ENCODE peak calls at places on chromosomes 7 and 10, in four cellular contexts. One of them, this sample, is unnamed. For H3K4me1, the result is how much of the 10 kb centered on the place peaks cover.

GRCh38 chr7:1480670-1481069 is 21.4 kb upstream of the MICALL2 start:
- DNase-seq in adipocyte: no peak
- DNase-seq in PC-3: no peak
- DNase-seq in ovary: no peak
- DNase-seq in this sample: no peak

GRCh38 chr7:76063525-76063924 is 15.6 kb downstream of the MDH2 start:
- DNase-seq in ovary: peak
- DNase-seq in PC-3: no peak
- DNase-seq in adipocyte: no peak
- DNase-seq in this sample: no peak

GRCh38 chr7:80186721-80187120 is 52.1 kb downstream of the GNAI1 start:
- DNase-seq in ovary: no peak
- DNase-seq in PC-3: no peak
- DNase-seq in adipocyte: no peak
- DNase-seq in this sample: no peak

GRCh38 chr7:111011500-111011899 is 79.4 kb upstream of the LRRN3 start:
- DNase-seq in ovary: no peak
- DNase-seq in adipocyte: no peak
- DNase-seq in PC-3: peak
- DNase-seq in this sample: no peak

GRCh38 chr7:28299556-28299955 is 112.8 kb upstream of the CREB5 start:
- DNase-seq in ovary: no peak
- DNase-seq in PC-3: peak
- DNase-seq in adipocyte: peak
- DNase-seq in this sample: no peak

GRCh38 chr7:18685961-18686360 is 190.4 kb downstream of the HDAC9 start:
- DNase-seq in ovary: no peak
- DNase-seq in PC-3: peak
- DNase-seq in adipocyte: peak
- DNase-seq in this sample: no peak

GRCh38 chr10:101444499-101444898 is 90.5 kb downstream of the BTRC start:
- DNase-seq in PC-3: no peak
- DNase-seq in ovary: no peak
- DNase-seq in adipocyte: no peak
- DNase-seq in this sample: no peak

GRCh38 chr10:117790177-117790576 is 247.6 kb downstream of the EMX2 start:
- DNase-seq in PC-3: no peak
- DNase-seq in adipocyte: no peak
- DNase-seq in ovary: no peak
- DNase-seq in this sample: no peak

GRCh38 chr7:35754741-35755140 is 46.1 kb upstream of the SEPTIN7 start:
- DNase-seq in PC-3: no peak
- DNase-seq in ovary: no peak
- DNase-seq in adipocyte: peak
- DNase-seq in this sample: no peak

GRCh38 chr7:147245274-147245673 is 1128.7 kb downstream of the CNTNAP2 start:
- DNase-seq in ovary: no peak
- DNase-seq in PC-3: peak
- DNase-seq in adipocyte: peak
- DNase-seq in this sample: no peak

GRCh38 chr10:87092861-87093460 is 1.7 kb downstream of the GLUD1 start:
- DNase-seq in ovary: no peak
- DNase-seq in PC-3: peak
- DNase-seq in adipocyte: peak
- DNase-seq in this sample: no peak

GRCh38 chr7:38223311-38223710 is 45.3 kb downstream of the STARD3NL start:
- DNase-seq in PC-3: no peak
- DNase-seq in ovary: no peak
- DNase-seq in adipocyte: no peak
- DNase-seq in this sample: no peak

GRCh38 chr7:47651355-47652317 is 69.7 kb upstream of the TNS3 start:
- DNase-seq in ovary: no peak
- DNase-seq in PC-3: peak
- DNase-seq in adipocyte: peak
- DNase-seq in this sample: no peak

GRCh38 chr10:8061274-8062211 is 7.1 kb downstream of the GATA3 start:
- DNase-seq in PC-3: no peak
- DNase-seq in ovary: no peak
- DNase-seq in adipocyte: no peak
- DNase-seq in this sample: no peak

GRCh38 chr10:116183733-116184447 is 89.1 kb downstream of the GFRA1 start:
- DNase-seq in ovary: no peak
- DNase-seq in PC-3: no peak
- DNase-seq in adipocyte: peak
- DNase-seq in this sample: no peak

GRCh38 chr7:55065511-55066229 is 46.9 kb downstream of the EGFR start:
- DNase-seq in PC-3: peak
- DNase-seq in ovary: no peak
- DNase-seq in adipocyte: peak
- DNase-seq in this sample: no peak

GRCh38 chr7:138699661-138700060 is 1.5 kb downstream of the SVOPL start:
- DNase-seq in ovary: no peak
- DNase-seq in adipocyte: no peak
- DNase-seq in PC-3: no peak
- DNase-seq in this sample: no peak

GRCh38 chr10:25493122-25493893 is 318.5 kb downstream of the GPR158 start:
- DNase-seq in adipocyte: no peak
- DNase-seq in PC-3: peak
- DNase-seq in ovary: no peak
- DNase-seq in this sample: no peak

GRCh38 chr10:30238836-30239235 is 110.2 kb downstream of the MTPAP start:
- DNase-seq in ovary: no peak
- DNase-seq in PC-3: no peak
- DNase-seq in adipocyte: no peak
- DNase-seq in this sample: no peak

GRCh38 chr7:31100870-31101269 is 48.8 kb downstream of the ADCYAP1R1 start:
- DNase-seq in ovary: no peak
- DNase-seq in PC-3: no peak
- DNase-seq in adipocyte: no peak
- DNase-seq in this sample: no peak

GRCh38 chr10:119113805-119114732 is 10.2 kb downstream of the DENND10 start:
- DNase-seq in adipocyte: peak
- DNase-seq in ovary: no peak
- DNase-seq in PC-3: peak
- DNase-seq in this sample: no peak

GRCh38 chr7:115603416-115603815 is 427.1 kb downstream of the TFEC start:
- DNase-seq in ovary: no peak
- DNase-seq in PC-3: no peak
- DNase-seq in adipocyte: no peak
- DNase-seq in this sample: no peak

GRCh38 chr10:84540617-84541288 is 212.4 kb downstream of the CCSER2 start:
- DNase-seq in adipocyte: peak
- DNase-seq in PC-3: peak
- DNase-seq in ovary: peak
- DNase-seq in this sample: no peak

GRCh38 chr10:87957702-87958101 is 94.3 kb downstream of the PTEN start:
- DNase-seq in adipocyte: no peak
- DNase-seq in ovary: no peak
- DNase-seq in PC-3: no peak
- DNase-seq in this sample: no peak

GRCh38 chr10:689433-690226 is at the start of gene DIP2C:
- DNase-seq in PC-3: peak
- DNase-seq in adipocyte: peak
- DNase-seq in ovary: peak
- DNase-seq in this sample: peak

GRCh38 chr10:127486355-127486754 is 62.8 kb upstream of the NPS start:
- DNase-seq in ovary: no peak
- DNase-seq in adipocyte: no peak
- DNase-seq in PC-3: no peak
- DNase-seq in this sample: no peak

GRCh38 chr7:4103352-4104091 is 578.6 kb upstream of the FOXK1 start:
- DNase-seq in adipocyte: peak
- DNase-seq in PC-3: peak
- DNase-seq in ovary: no peak
- DNase-seq in this sample: no peak

GRCh38 chr10:49497358-49497757 is 41.6 kb downstream of the ERCC6 start:
- DNase-seq in adipocyte: no peak
- DNase-seq in ovary: no peak
- DNase-seq in PC-3: no peak
- DNase-seq in this sample: no peak

GRCh38 chr7:29340691-29341090 is 146.1 kb downstream of the CHN2 start:
- DNase-seq in ovary: no peak
- DNase-seq in PC-3: no peak
- DNase-seq in adipocyte: no peak
- DNase-seq in this sample: no peak

GRCh38 chr7:128957613-128958012 is 19.9 kb downstream of the IRF5 start:
- DNase-seq in adipocyte: no peak
- DNase-seq in ovary: no peak
- DNase-seq in PC-3: no peak
- DNase-seq in this sample: no peak

GRCh38 chr7:25805027-25805687 is 346.8 kb upstream of the NFE2L3 start:
- DNase-seq in adipocyte: peak
- DNase-seq in ovary: no peak
- DNase-seq in PC-3: no peak
- DNase-seq in this sample: no peak

GRCh38 chr10:35447693-35448407 is 111.5 kb downstream of the CCNY start:
- DNase-seq in adipocyte: peak
- DNase-seq in ovary: no peak
- DNase-seq in PC-3: peak
- DNase-seq in this sample: no peak

GRCh38 chr10:80136134-80136571 is 3.6 kb downstream of the PLAC9 start:
- DNase-seq in PC-3: peak
- DNase-seq in ovary: peak
- DNase-seq in adipocyte: peak
- DNase-seq in this sample: peak

GRCh38 chr7:133975130-133975529 is 152.0 kb upstream of the LRGUK start:
- DNase-seq in adipocyte: peak
- DNase-seq in ovary: no peak
- DNase-seq in PC-3: no peak
- DNase-seq in this sample: no peak

GRCh38 chr10:100825946-100826660 is 80.7 kb downstream of the PAX2 start:
- DNase-seq in ovary: peak
- DNase-seq in PC-3: no peak
- DNase-seq in adipocyte: no peak
- DNase-seq in this sample: no peak

GRCh38 chr7:19989906-19990305 is 216.5 kb upstream of the TMEM196 start:
- DNase-seq in PC-3: no peak
- DNase-seq in adipocyte: no peak
- DNase-seq in ovary: no peak
- DNase-seq in this sample: no peak

GRCh38 chr7:86647340-86648094 is 3.8 kb downstream of the GRM3 start:
- DNase-seq in PC-3: no peak
- DNase-seq in adipocyte: no peak
- DNase-seq in ovary: no peak
- DNase-seq in this sample: no peak

GRCh38 chr7:92647652-92648051 is 57.5 kb upstream of the FAM133B start:
- DNase-seq in adipocyte: no peak
- DNase-seq in PC-3: no peak
- DNase-seq in ovary: no peak
- DNase-seq in this sample: no peak
- H3K4me1 ChIP-seq in adipocyte: under half
- H3K4me1 ChIP-seq in PC-3: under half
- H3K4me1 ChIP-seq in ovary: under half
- H3K4me1 ChIP-seq in this sample: under half

GRCh38 chr10:60978287-60979115 is 34.5 kb upstream of the RHOBTB1 start:
- DNase-seq in PC-3: peak
- DNase-seq in adipocyte: no peak
- DNase-seq in ovary: no peak
- DNase-seq in this sample: no peak
- H3K4me1 ChIP-seq in PC-3: half or more
- H3K4me1 ChIP-seq in adipocyte: under half
- H3K4me1 ChIP-seq in ovary: under half
- H3K4me1 ChIP-seq in this sample: under half

GRCh38 chr10:71247804-71248203 is 35.4 kb downstream of the UNC5B start:
- DNase-seq in PC-3: no peak
- DNase-seq in ovary: no peak
- DNase-seq in adipocyte: no peak
- DNase-seq in this sample: no peak

GRCh38 chr10:71246591-71247143 is 34.3 kb downstream of the UNC5B start:
- DNase-seq in ovary: no peak
- DNase-seq in adipocyte: peak
- DNase-seq in PC-3: peak
- DNase-seq in this sample: no peak

GRCh38 chr10:71244638-71245419 is 32.5 kb downstream of the UNC5B start:
- DNase-seq in adipocyte: peak
- DNase-seq in PC-3: no peak
- DNase-seq in ovary: peak
- DNase-seq in this sample: no peak

GRCh38 chr10:71245420-71246325 is 33.3 kb downstream of the UNC5B start:
- DNase-seq in PC-3: no peak
- DNase-seq in adipocyte: peak
- DNase-seq in ovary: no peak
- DNase-seq in this sample: no peak

DNA sequence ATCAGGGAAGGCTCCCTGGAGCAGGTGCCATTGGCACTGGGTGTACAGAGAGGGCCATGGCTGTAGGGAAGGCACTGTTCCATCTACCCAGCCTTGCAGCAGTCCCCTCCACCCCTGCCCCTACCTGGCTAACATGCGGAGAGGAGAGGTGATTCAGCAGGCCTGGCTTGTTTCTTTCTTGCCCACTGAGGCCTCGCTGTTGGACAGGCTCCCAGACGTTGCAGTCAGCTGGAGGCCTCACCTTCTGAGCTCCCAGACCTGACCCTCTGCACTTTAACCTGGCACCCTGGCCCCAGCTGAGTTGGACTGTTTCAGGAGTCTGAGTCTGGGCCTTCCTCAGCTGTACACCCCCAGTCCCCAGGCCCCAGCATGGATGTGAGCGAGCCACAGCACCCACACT is 34.9 kb downstream of the UNC5B start:
- DNase-seq in PC-3: no peak
- DNase-seq in ovary: no peak
- DNase-seq in adipocyte: no peak
- DNase-seq in this sample: no peak
- H3K4me1 ChIP-seq in PC-3: under half
- H3K4me1 ChIP-seq in ovary: under half
- H3K4me1 ChIP-seq in adipocyte: under half
- H3K4me1 ChIP-seq in this sample: under half

GRCh38 chr10:102670871-102671434 is 26.7 kb downstream of the TRIM8 start:
- DNase-seq in ovary: peak
- DNase-seq in PC-3: no peak
- DNase-seq in adipocyte: no peak
- DNase-seq in this sample: no peak
- H3K4me1 ChIP-seq in ovary: under half
- H3K4me1 ChIP-seq in PC-3: under half
- H3K4me1 ChIP-seq in adipocyte: under half
- H3K4me1 ChIP-seq in this sample: half or more

DNA sequence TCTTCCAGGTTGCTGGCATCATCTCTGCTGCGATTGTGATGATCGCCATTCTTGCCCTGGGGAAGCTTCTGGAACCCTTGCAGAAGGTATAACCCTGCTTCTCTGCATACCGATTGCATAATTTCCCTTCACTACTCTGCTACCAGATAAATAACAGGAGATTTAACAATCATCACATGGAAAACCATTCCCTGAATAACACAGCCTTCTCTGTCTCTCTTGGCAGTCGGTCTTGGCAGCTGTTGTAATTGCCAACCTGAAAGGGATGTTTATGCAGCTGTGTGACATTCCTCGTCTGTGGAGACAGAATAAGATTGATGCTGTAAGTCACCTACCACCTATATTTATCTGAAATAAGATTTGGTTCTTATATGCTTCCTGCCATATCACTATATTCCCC is 33.8 kb downstream of the SLC26A4 start:
- DNase-seq in PC-3: no peak
- DNase-seq in ovary: no peak
- DNase-seq in adipocyte: no peak
- DNase-seq in this sample: no peak
- H3K4me1 ChIP-seq in PC-3: under half
- H3K4me1 ChIP-seq in ovary: under half
- H3K4me1 ChIP-seq in adipocyte: under half
- H3K4me1 ChIP-seq in this sample: under half

This sample was measured in right atrium auricular region.